ENCODE peak calls at places on chromosomes 7 and 10, in four cellular contexts. G is ELR; J is stimulated activated CD8-positive, alpha-beta memory T cell treated with anti-CD3 and anti-CD28 coated beads, Interleukin-4, amount 100 ng/mL, for 48 hours; Z is activated CD8-positive, alpha-beta memory T cell treated with anti-CD3 and anti-CD28 coated beads, Interleukin-2, amount 10 ng/mL, durations not matched to agents 7 days and 5 days. U is an unnamed sample.

GRCh38 chr10:124671486-124672075 is 72.6 kb downstream of the FAM53B start:
- DNase-seq in G (peak), J (no peak), Z (no peak), U (no peak)

GRCh38 chr10:12535656-12536055 is 186.3 kb downstream of the CAMK1D start:
- DNase-seq in G (no peak), J (no peak), Z (no peak), U (no peak)

GRCh38 chr10:88390041-88390440 is 193.1 kb downstream of the RNLS start:
- DNase-seq in G (no peak), J (no peak), Z (no peak), U (no peak)

GRCh38 chr10:44786451-44786850 is 124.7 kb upstream of the TMEM72 start:
- DNase-seq in G (no peak), J (no peak), Z (no peak), U (no peak)

GRCh38 chr10:116201011-116201410 is 72.0 kb downstream of the GFRA1 start:
- DNase-seq in G (peak), J (no peak), Z (no peak), U (no peak)

GRCh38 chr10:110498087-110498981 is 627 bp downstream of the DUSP5 start:
- DNase-seq in G (peak), J (peak), Z (peak), U (peak)

GRCh38 chr10:49600046-49600445 is 10.1 kb upstream of the SLC18A3 start:
- DNase-seq in G (no peak), J (no peak), Z (peak), U (no peak)

GRCh38 chr10:35739998-35740397 is 97.9 kb upstream of the FZD8 start:
- DNase-seq in G (peak), J (no peak), Z (no peak), U (no peak)

GRCh38 chr10:28676297-28676967 is 889 bp upstream of the BAMBI start:
- DNase-seq in G (peak), J (peak), Z (no peak), U (no peak)

GRCh38 chr10:21052072-21052708 is 155.1 kb upstream of the NEBL start:
- DNase-seq in G (no peak), J (no peak), Z (no peak), U (no peak)

GRCh38 chr7:26574476-26574875 is 282.8 kb downstream of the SNX10 start:
- DNase-seq in G (peak), J (no peak), Z (no peak), U (no peak)

GRCh38 chr7:158407581-158408331 is 179.9 kb downstream of the PTPRN2 start:
- DNase-seq in G (peak), J (no peak), Z (no peak), U (no peak)

U was measured in activated B cell treated with CpG ODN at 0.5 μM for 24 hours.